ENCODE peak calls at places on chromosomes 11 and 22, in four cellular contexts. M, D, A and C are unnamed samples.

GRCh38 chr11:44670814-44671213 is 55.9 kb upstream of the TSPAN18 start:
- ATAC-seq in M (no peak), D (no peak), A (no peak), C (no peak)

GRCh38 chr11:130585545-130585944 is 137.1 kb downstream of the ADAMTS15 start:
- ATAC-seq in M (no peak), D (peak), A (no peak), C (peak)

GRCh38 chr11:132068556-132068955 is 698.1 kb downstream of the NTM start:
- ATAC-seq in M (no peak), D (no peak), A (no peak), C (no peak)

GRCh38 chr11:62892077-62892922 is 11.6 kb downstream of the SLC3A2 start:
- ATAC-seq in M (no peak), D (no peak), A (peak), C (no peak)

GRCh38 chr11:77375114-77375513 is 73.6 kb upstream of the GDPD4 start:
- ATAC-seq in M (no peak), D (peak), A (no peak), C (no peak)

GRCh38 chr11:2975594-2975993 is 16.5 kb downstream of the NAP1L4 start:
- ATAC-seq in M (peak), D (peak), A (peak), C (peak)

GRCh38 chr11:129384415-129384814 is 8.8 kb downstream of the BARX2 start:
- ATAC-seq in M (no peak), D (no peak), A (no peak), C (no peak)

GRCh38 chr11:8768625-8769333 is 86.2 kb downstream of the RPL27A start:
- ATAC-seq in M (no peak), D (peak), A (peak), C (peak)

GRCh38 chr22:19429950-19430889 is 1.3 kb downstream of the HIRA start:
- ATAC-seq in M (peak), D (no peak), A (peak), C (no peak)

GRCh38 chr22:37609240-37610152 is 862 bp downstream of the GGA1 start:
- ATAC-seq in M (no peak), D (no peak), A (no peak), C (no peak)

GRCh38 chr11:116793476-116794096 is 1.9 kb upstream of the APOA5 start:
- ATAC-seq in M (no peak), D (peak), A (no peak), C (peak)

GRCh38 chr11:36763187-36763586 is 165.2 kb upstream of the RAG2 start:
- ATAC-seq in M (no peak), D (no peak), A (peak), C (no peak)

GRCh38 chr11:119696378-119697157 is 32.4 kb downstream of the NECTIN1 start:
- ATAC-seq in M (no peak), D (peak), A (no peak), C (peak)

GRCh38 chr11:11349870-11350325 is 3.2 kb downstream of the CSNK2A3 start:
- ATAC-seq in M (no peak), D (no peak), A (no peak), C (no peak)

GRCh38 chr22:39600491-39601179 is 30.1 kb downstream of the CACNA1I start:
- ATAC-seq in M (no peak), D (no peak), A (no peak), C (no peak)

GRCh38 chr11:2382927-2383822 is 6.1 kb downstream of the CD81 start:
- ATAC-seq in M (no peak), D (peak), A (no peak), C (no peak)

GRCh38 chr22:32847067-32847491 is 45.6 kb downstream of the TIMP3 start:
- ATAC-seq in M (no peak), D (peak), A (no peak), C (peak)

GRCh38 chr22:25021976-25022711 is 69.6 kb downstream of the KIAA1671 start:
- ATAC-seq in M (no peak), D (no peak), A (no peak), C (no peak)

GRCh38 chr11:61486779-61487178 is 21.8 kb upstream of the LRRC10B start:
- ATAC-seq in M (no peak), D (no peak), A (no peak), C (no peak)

GRCh38 chr22:24205438-24206189 is 24.3 kb downstream of the SUSD2 start:
- ATAC-seq in M (no peak), D (no peak), A (no peak), C (no peak)